ENCODE peak calls at places on chromosomes 13 and 19, in eight cellular contexts. L is CD8-positive, alpha-beta T cell; T is heart left ventricle; I is cardiac muscle cell; S is fibroblast of lung; H is Panc1; G is HCT116; E is heart right ventricle. R is an unnamed sample.
A peak's percentile ranks its signal among the peaks of the same experiment; 100 is the strongest.

GRCh38 chr19:17548145-17548544 is 7.3 kb upstream of the COLGALT1 start:
- DNase-seq in L (no peak), T (no peak), I (no peak), S (no peak), H (no peak), G (no peak), E (no peak), R (no peak)

GRCh38 chr13:40152145-40152544 is 496.7 kb downstream of the COG6 start:
- DNase-seq in L (no peak), T (no peak), I (no peak), S (peak; percentile 88), H (no peak), G (peak; percentile 54), E (peak; percentile 13), R (no peak)

GRCh38 chr19:19943848-19944582 is 43.3 kb downstream of the ZNF93 start:
- DNase-seq in L (no peak), T (no peak), I (no peak), S (no peak), H (no peak), G (no peak), E (no peak), R (no peak)

GRCh38 chr19:45999653-46000121 is 4.4 kb downstream of the CCDC61 start:
- DNase-seq in L (no peak), T (no peak), I (no peak), S (peak; percentile 36), H (no peak), G (no peak), E (no peak), R (no peak)

GRCh38 chr19:38559428-38560401 is 58.0 kb downstream of the MAP4K1 start:
- DNase-seq in L (peak; percentile 21), T (no peak), I (no peak), S (no peak), H (no peak), G (no peak), E (no peak), R (no peak)

GRCh38 chr13:109715902-109716301 is 70.5 kb downstream of the IRS2 start:
- DNase-seq in L (no peak), T (no peak), I (peak; percentile 39), S (peak; percentile 73), H (no peak), G (no peak), E (no peak), R (no peak)

GRCh38 chr13:110869805-110870706 is 44.8 kb downstream of the ANKRD10 start:
- DNase-seq in L (no peak), T (peak; percentile 85), I (peak; percentile 36), S (peak; percentile 100), H (peak; percentile 95), G (peak; percentile 99), E (peak; percentile 92), R (peak; percentile 72)

GRCh38 chr13:41193919-41194824 is at the start of gene KBTBD7:
- DNase-seq in L (peak; percentile 90), T (peak; percentile 94), I (peak; percentile 93), S (peak; percentile 98), H (peak; percentile 63), G (peak; percentile 79), E (peak; percentile 94), R (peak; percentile 96)

GRCh38 chr13:108961542-108962125 is 332.2 kb downstream of the MYO16 start:
- DNase-seq in L (peak; percentile 16), T (no peak), I (peak; percentile 70), S (peak; percentile 74), H (peak; percentile 46), G (peak; percentile 31), E (no peak), R (peak; percentile 48)

GRCh38 chr19:16801599-16801998 is 27.6 kb upstream of the SIN3B start:
- DNase-seq in L (no peak), T (no peak), I (no peak), S (peak; percentile 70), H (no peak), G (no peak), E (no peak), R (no peak)

GRCh38 chr13:112124100-112124499 is 57.2 kb downstream of the SOX1 start:
- DNase-seq in L (no peak), T (no peak), I (no peak), S (no peak), H (no peak), G (no peak), E (no peak), R (no peak)

GRCh38 chr19:38977445-38978314 is 2.1 kb upstream of the FBXO17 start:
- DNase-seq in L (no peak), T (no peak), I (no peak), S (no peak), H (peak; percentile 53), G (no peak), E (no peak), R (no peak)

GRCh38 chr13:109684836-109685602 is 101.4 kb downstream of the IRS2 start:
- DNase-seq in L (no peak), T (peak; percentile 61), I (peak; percentile 17), S (peak; percentile 64), H (no peak), G (no peak), E (peak; percentile 79), R (no peak)

GRCh38 chr13:113410472-113411201 is 42.7 kb downstream of the ADPRHL1 start:
- DNase-seq in L (no peak), T (peak; percentile 18), I (no peak), S (peak; percentile 91), H (peak; percentile 65), G (peak; percentile 89), E (no peak), R (no peak)

GRCh38 chr13:100131863-100132574 is 43.1 kb downstream of the PCCA start:
- DNase-seq in L (peak; percentile 14), T (no peak), I (no peak), S (peak; percentile 62), H (peak; percentile 43), G (peak; percentile 45), E (no peak), R (no peak)

GRCh38 chr19:54462713-54463530 is 656 bp downstream of the LENG9 start:
- DNase-seq in L (peak; percentile 69), T (peak; percentile 85), I (peak; percentile 64), S (peak; percentile 70), H (no peak), G (no peak), E (peak; percentile 65), R (peak; percentile 81)

GRCh38 chr13:41960195-41960699 is 662 bp downstream of the VWA8 start:
- DNase-seq in L (no peak), T (no peak), I (peak; percentile 59), S (peak; percentile 47), H (no peak), G (no peak), E (peak; percentile 14), R (no peak)

DNA sequence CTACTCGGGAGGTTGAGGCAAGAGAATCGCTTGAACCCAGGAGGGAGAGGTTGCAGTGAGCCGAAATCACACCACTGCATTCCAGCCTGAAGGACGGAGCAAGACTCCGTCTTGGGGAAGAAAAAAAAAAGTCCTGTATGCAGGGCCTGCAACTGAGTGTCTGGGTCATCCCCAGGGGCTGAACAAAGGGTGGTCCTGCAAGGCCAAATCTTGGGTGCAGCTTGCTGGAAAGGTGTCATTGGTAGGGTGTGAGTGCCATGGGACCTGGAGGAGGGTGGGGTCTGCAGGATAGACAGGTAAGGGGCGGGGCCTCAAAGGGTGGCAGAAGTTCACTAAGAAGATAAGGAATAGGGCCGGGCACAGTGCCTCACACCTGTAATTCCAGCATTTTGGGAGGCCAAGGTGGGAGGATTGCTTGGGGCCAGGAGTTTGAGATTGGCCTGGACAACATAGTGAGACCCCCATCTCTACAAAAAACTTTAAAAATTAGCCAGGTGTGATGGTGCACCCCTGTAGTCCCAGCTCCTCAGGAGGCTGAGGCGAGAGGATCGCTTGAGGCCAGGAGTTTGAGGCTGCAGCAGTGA is 31.5 kb downstream of the ZSWIM4 start:
- DNase-seq in L (no peak), T (no peak), I (no peak), S (no peak), H (no peak), G (no peak), E (no peak), R (no peak)
- H3K36me3 ChIP-seq in L (no peaks in the 10 kb centered on the region), T (no peaks in the 10 kb centered on the region), I (peaks cover 2% of the 10 kb centered on the region), S (peaks cover 11% of the 10 kb centered on the region), H (no peaks in the 10 kb centered on the region), G (no peaks in the 10 kb centered on the region), E (no peaks in the 10 kb centered on the region), R (no peaks in the 10 kb centered on the region)

DNA sequence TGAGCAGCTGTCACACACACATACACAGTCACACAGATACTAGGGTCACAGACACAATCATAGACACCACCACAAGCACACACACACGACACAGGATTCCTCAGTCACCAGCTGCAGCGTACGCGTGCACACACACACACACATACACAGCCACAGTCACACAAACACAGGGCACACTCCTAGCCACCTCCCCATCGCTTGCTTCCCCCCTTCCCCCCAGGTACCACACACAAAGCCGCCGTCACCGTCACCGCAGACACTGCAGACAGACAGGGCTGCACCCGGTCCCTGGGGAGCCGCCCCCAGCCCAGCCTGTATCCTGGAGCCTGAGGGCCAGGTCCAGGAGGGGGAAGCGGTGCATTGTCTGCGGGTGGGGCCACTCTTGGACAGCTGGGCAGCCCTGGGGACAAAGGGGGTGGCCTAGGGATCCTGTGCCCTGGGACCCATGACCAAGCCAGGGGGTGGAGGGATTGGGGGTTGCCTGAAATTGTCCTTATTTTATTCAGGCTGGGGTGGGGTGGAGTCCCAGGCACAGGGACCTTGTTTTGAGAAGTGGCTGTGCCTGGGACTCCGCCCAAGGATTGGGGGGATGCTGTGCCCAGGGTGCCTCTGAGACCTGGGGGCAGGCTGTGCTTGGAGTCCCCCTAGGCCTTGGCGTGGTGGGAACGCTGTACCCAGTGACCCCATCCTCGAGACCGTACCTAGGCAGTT is 957 bp downstream of the NUMBL start:
- DNase-seq in L (no peak), T (peak; percentile 50), I (no peak), S (peak; percentile 21), H (no peak), G (no peak), E (peak; percentile 44), R (no peak)
- H3K4me3 ChIP-seq in L (no peak overlapping the region), T (peak overlapping the region; percentile 68), I (peak overlapping the region; percentile 78), S (peak overlapping the region; percentile 96), H (peak overlapping the region; percentile 58), G (peak overlapping the region; percentile 73), E (peak overlapping the region; percentile 70), R (peak overlapping the region; percentile 56)

GRCh38 chr19:10672529-10673150 is 18.5 kb downstream of the ILF3 start:
- DNase-seq in L (no peak), T (no peak), I (no peak), S (peak; percentile 64), H (no peak), G (no peak), E (no peak), R (no peak)
- H3K36me3 ChIP-seq in L (peaks cover 29% of the 10 kb centered on the region), T (no peaks in the 10 kb centered on the region), I (peaks cover 45% of the 10 kb centered on the region), S (peaks cover 14% of the 10 kb centered on the region), H (peaks cover 10% of the 10 kb centered on the region), G (peaks cover 53% of the 10 kb centered on the region), E (no peaks in the 10 kb centered on the region), R (peaks cover 3% of the 10 kb centered on the region)

GRCh38 chr19:48501961-48502719 is 9.5 kb downstream of the LMTK3 start:
- DNase-seq in L (peak; percentile 73), T (no peak), I (peak; percentile 94), S (no peak), H (no peak), G (peak; percentile 99), E (no peak), R (peak; percentile 100)

GRCh38 chr19:48499352-48500090 is 12.1 kb downstream of the LMTK3 start:
- DNase-seq in L (no peak), T (no peak), I (no peak), S (no peak), H (no peak), G (no peak), E (no peak), R (no peak)

GRCh38 chr19:48500830-48501445 is 10.7 kb downstream of the LMTK3 start:
- DNase-seq in L (no peak), T (no peak), I (no peak), S (no peak), H (no peak), G (no peak), E (no peak), R (no peak)

GRCh38 chr19:48501446-48501960 is 10.1 kb downstream of the LMTK3 start:
- DNase-seq in L (peak; percentile 49), T (no peak), I (no peak), S (no peak), H (no peak), G (no peak), E (no peak), R (peak; percentile 100)

GRCh38 chr19:48502720-48503018 is 9.0 kb downstream of the LMTK3 start:
- DNase-seq in L (no peak), T (no peak), I (no peak), S (no peak), H (no peak), G (no peak), E (no peak), R (no peak)
- H3K4me3 ChIP-seq in L (no peak overlapping the region), T (no peak overlapping the region), I (peak overlapping the region; percentile 19), S (no peak overlapping the region), H (no peak overlapping the region), G (peak overlapping the region; percentile 49), E (no peak overlapping the region), R (peak overlapping the region; percentile 34)

R was measured in Caco-2.